ENCODE peak calls at places on chromosomes 2 and 18, in five cellular contexts. C is gastrocnemius medialis, K is tibial nerve, I is dorsolateral prefrontal cortex, F is substantia nigra. O is an unnamed sample.

GRCh38 chr2:42385225-42385624 is 24.2 kb upstream of the COX7A2L start:
- DNase-seq in C (no peak), K (no peak), I (no peak), F (no peak), O (no peak)

GRCh38 chr18:49639643-49640361 is 77.9 kb downstream of the LIPG start:
- DNase-seq in C (no peak), K (no peak), I (no peak), F (no peak), O (no peak)

GRCh38 chr2:73993376-73993775 is 8.7 kb downstream of the TET3 start:
- DNase-seq in C (no peak), K (no peak), I (no peak), F (no peak), O (no peak)

GRCh38 chr2:147365577-147365976 is 479.3 kb upstream of the ACVR2A start:
- DNase-seq in C (no peak), K (no peak), I (peak; percentile 54), F (no peak), O (no peak)

GRCh38 chr18:11980148-11980554 is 1.2 kb upstream of the IMPA2 start:
- DNase-seq in C (no peak), K (no peak), I (no peak), F (no peak), O (no peak)

GRCh38 chr2:98746426-98746825 is 15.5 kb upstream of the MGAT4A start:
- DNase-seq in C (no peak), K (no peak), I (no peak), F (no peak), O (no peak)

GRCh38 chr2:144596074-144596871 is 76.4 kb upstream of the ZEB2 start:
- DNase-seq in C (no peak), K (no peak), I (no peak), F (no peak), O (no peak)

GRCh38 chr2:181145645-181146044 is 165.2 kb downstream of the UBE2E3 start:
- DNase-seq in C (no peak), K (no peak), I (no peak), F (no peak), O (no peak)

GRCh38 chr2:24613154-24613814 is 122.2 kb downstream of the NCOA1 start:
- DNase-seq in C (peak; percentile 46), K (no peak), I (no peak), F (no peak), O (no peak)

GRCh38 chr2:170162261-170162612 is 15.7 kb upstream of the MYO3B start:
- DNase-seq in C (no peak), K (no peak), I (no peak), F (no peak), O (no peak)

GRCh38 chr2:225270861-225271260 is 128.6 kb upstream of the NYAP2 start:
- DNase-seq in C (no peak), K (no peak), I (no peak), F (no peak), O (no peak)

GRCh38 chr2:37201766-37202165 is 5.5 kb downstream of the CEBPZOS start:
- DNase-seq in C (no peak), K (no peak), I (no peak), F (no peak), O (no peak)

GRCh38 chr2:208129804-208130712 is at the start of gene CRYGC:
- DNase-seq in C (no peak), K (no peak), I (no peak), F (no peak), O (no peak)

GRCh38 chr2:74511104-74511989 is 2.9 kb upstream of the TLX2 start:
- DNase-seq in C (no peak), K (no peak), I (no peak), F (no peak), O (no peak)

GRCh38 chr18:23453657-23454011 is 547 bp downstream of the RIOK3 start:
- DNase-seq in C (no peak), K (no peak), I (no peak), F (no peak), O (no peak)

GRCh38 chr18:59123588-59124369 is 15.9 kb upstream of the SEC11C start:
- DNase-seq in C (no peak), K (no peak), I (no peak), F (no peak), O (no peak)

GRCh38 chr2:103161456-103162289 is 399.8 kb downstream of the TMEM182 start:
- DNase-seq in C (no peak), K (no peak), I (no peak), F (no peak), O (no peak)

DNA sequence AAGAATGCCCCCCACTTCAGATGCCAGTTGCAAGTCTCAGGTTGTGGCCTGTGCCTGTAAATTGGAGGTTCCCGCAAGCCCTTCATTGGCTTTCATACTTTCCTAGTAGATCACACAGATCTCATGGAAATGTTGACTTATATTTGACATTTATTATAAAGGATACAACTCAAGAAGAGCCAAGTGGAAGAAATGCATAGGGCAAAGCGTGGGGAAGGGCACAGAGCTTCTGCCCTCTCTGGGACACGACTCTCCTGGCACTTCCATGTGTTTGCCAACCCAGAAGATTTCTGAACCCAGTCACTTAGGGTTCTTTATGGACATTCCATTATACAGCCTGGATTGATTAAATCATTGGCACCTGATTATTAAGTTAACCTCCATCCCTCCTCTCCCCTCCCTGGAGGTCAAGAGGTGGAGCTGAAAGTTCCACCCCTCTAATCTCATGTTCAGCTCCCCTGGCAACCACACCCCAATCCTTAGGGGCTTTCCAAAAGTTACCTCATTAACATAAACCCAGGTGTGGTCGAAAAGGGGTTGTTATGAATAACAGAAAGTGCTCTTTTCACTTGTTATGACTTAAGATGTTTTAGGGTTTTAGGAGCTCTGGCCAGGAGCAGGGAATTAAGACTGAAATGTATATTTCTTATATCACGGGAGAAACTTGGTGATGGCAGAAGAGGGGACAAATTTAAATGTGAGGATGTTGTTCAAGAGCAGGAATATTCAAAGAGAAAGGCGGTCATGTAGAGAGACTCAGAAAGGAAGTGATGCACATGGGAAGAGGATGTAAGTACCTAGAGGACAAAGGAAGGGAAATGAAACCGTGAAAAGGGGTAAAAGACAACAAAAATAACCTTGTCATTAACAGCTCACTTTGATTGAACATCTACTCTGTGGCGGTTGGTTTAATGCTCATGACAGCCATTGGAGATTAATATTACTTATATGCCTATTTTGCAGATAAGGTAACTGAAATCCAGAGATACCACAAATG is 31.8 kb downstream of the SP100 start:
- DNase-seq in C (no peak), K (no peak), I (no peak), F (no peak), O (no peak)
- H3K27ac ChIP-seq in C (no peak overlapping the region), K (peak overlapping the region; percentile 13), I (no peak overlapping the region), F (no peak overlapping the region), O (peak overlapping the region; percentile 42)

DNA sequence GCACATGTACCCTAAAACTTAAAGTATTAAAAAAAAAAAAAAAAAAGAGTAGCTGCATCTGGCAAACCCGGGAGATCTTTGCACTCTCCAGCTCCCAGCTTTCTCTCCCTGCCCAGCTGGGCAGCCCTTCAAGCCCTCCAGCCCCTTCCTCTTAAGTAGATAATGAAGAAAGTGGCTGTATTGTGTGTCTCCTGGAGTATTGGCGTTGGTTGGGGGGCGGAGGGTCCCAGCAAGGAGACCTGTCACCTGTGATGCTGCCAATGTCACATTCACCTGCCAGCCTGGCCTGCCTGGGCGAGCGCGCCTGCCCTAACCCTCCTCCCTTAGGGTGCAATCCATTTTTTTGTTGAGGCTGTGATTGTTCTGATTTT is 2.0 kb downstream of the C2orf72 start:
- DNase-seq in C (no peak), K (no peak), I (no peak), F (no peak), O (no peak)
- H3K27ac ChIP-seq in C (no peak overlapping the region), K (no peak overlapping the region), I (peak overlapping the region; percentile 91), F (no peak overlapping the region), O (no peak overlapping the region)

DNA sequence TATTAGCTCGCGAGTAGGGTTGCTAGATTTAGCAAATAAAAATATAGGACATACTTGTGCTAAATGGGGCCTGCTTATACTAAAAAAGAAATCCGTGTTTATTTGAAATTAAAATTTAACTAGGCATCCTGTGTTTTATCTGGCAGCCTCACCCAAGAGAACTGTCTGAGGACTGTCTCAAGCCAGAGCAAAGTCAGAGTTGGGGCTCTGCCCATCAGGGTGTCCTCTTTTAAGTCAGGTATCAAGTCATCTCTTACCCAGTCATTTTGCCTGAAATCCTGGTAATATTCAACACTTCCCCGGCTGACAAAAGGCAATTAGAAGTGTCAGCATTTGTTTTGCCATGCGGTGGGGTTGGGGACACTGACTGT is 48.3 kb upstream of the ST3GAL5 start:
- DNase-seq in C (no peak), K (no peak), I (no peak), F (no peak), O (no peak)
- H3K27ac ChIP-seq in C (no peak overlapping the region), K (no peak overlapping the region), I (no peak overlapping the region), F (no peak overlapping the region), O (no peak overlapping the region)

GRCh38 chr18:76970749-76971148 is 148.4 kb downstream of the ZNF236 start:
- DNase-seq in C (no peak), K (no peak), I (no peak), F (no peak), O (no peak)

GRCh38 chr18:76973512-76974302 is 151.3 kb downstream of the ZNF236 start:
- DNase-seq in C (no peak), K (no peak), I (no peak), F (no peak), O (no peak)

GRCh38 chr18:76972241-76972640 is 149.9 kb downstream of the ZNF236 start:
- DNase-seq in C (no peak), K (no peak), I (no peak), F (no peak), O (no peak)

GRCh38 chr18:76972838-76973237 is 150.5 kb downstream of the ZNF236 start:
- DNase-seq in C (no peak), K (no peak), I (no peak), F (no peak), O (no peak)

DNA sequence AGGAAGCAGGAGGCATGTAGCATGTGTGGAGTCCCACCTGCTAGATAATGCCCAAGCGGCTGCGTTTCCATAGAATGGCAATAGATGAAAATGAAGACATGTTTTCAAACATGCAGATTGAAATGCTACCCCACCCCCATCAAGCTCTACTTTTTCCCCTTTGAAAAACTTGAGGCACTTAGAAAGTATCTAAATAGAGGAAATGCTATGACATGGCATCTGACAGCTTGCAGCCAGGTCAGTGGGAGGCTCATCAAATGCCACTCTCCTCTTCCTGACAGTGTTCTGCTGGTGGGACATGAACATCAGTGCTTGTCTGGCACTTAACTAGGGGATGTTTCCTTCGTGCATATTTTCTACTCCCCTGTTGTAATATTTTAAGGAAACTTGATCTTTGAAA is 148.8 kb downstream of the ZNF236 start:
- DNase-seq in C (no peak), K (no peak), I (no peak), F (no peak), O (no peak)
- H3K27ac ChIP-seq in C (no peak overlapping the region), K (no peak overlapping the region), I (peak overlapping the region; percentile 37), F (no peak overlapping the region), O (no peak overlapping the region)

GRCh38 chr18:56358608-56359007 is 279.8 kb downstream of the TXNL1 start:
- DNase-seq in C (no peak), K (no peak), I (no peak), F (no peak), O (no peak)
- H3K27ac ChIP-seq in C (no peak overlapping the region), K (no peak overlapping the region), I (no peak overlapping the region), F (no peak overlapping the region), O (no peak overlapping the region)

DNA sequence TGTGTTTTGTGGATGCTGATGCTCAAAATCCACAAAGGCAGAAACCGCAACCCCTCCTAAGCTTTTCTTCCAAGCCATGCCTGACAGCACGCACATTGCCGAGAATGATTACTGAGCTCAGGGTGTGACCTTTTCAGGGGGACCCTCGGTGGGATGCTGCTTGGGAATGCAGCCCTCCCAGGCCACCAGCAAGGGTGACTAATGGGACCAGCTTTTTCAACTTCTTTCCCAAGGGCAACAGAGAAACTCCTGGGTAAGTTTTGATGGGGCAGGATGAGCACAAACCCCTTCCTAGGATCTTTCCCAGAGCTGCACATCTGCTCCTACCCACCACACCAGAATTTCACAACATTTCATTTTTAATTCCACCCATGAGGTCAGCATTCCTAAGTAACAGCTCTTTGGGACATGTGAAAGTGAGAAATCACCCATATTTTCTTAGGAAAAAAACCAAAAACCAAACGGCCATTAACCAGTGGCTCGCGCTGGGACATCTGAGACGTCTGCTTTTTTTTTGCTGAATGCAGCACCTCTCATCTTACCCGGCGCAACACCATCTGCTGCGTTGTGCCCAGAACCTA is 119.0 kb downstream of the ARL4C start:
- DNase-seq in C (no peak), K (no peak), I (no peak), F (no peak), O (no peak)
- H3K27ac ChIP-seq in C (no peak overlapping the region), K (peak overlapping the region; percentile 70), I (no peak overlapping the region), F (no peak overlapping the region), O (no peak overlapping the region)

O was measured in CD4-positive, alpha-beta T cell.